ENCODE peak calls at places on chromosomes 3 and 15, in four cellular contexts. One of them, this sample, is unnamed.

GRCh38 chr3:155325263-155325835 is 31.9 kb upstream of the STRIT1 start:
- DNase-seq in GM10248: no peak
- DNase-seq in HFF-Myc: no peak
- DNase-seq in A549: no peak
- DNase-seq in this sample: no peak

GRCh38 chr15:77607894-77608261 is 24.8 kb downstream of the LINGO1 start:
- DNase-seq in A549: no peak
- DNase-seq in GM10248: no peak
- DNase-seq in HFF-Myc: no peak
- DNase-seq in this sample: no peak

GRCh38 chr15:92306662-92307061 is 87.0 kb upstream of the ST8SIA2 start:
- DNase-seq in A549: peak
- DNase-seq in HFF-Myc: no peak
- DNase-seq in GM10248: no peak
- DNase-seq in this sample: no peak

GRCh38 chr15:65561934-65562333 is 31.7 kb downstream of the HACD3 start:
- DNase-seq in GM10248: no peak
- DNase-seq in HFF-Myc: no peak
- DNase-seq in A549: no peak
- DNase-seq in this sample: no peak

GRCh38 chr3:188926741-188927650 is 244.8 kb upstream of the TPRG1 start:
- DNase-seq in HFF-Myc: no peak
- DNase-seq in GM10248: no peak
- DNase-seq in A549: no peak
- DNase-seq in this sample: no peak

GRCh38 chr3:124234852-124235252 is 242.9 kb upstream of the ROPN1 start:
- DNase-seq in GM10248: no peak
- DNase-seq in A549: no peak
- DNase-seq in HFF-Myc: no peak
- DNase-seq in this sample: no peak

GRCh38 chr3:37793889-37794591 is 67.6 kb upstream of the CTDSPL start:
- DNase-seq in HFF-Myc: no peak
- DNase-seq in A549: no peak
- DNase-seq in GM10248: no peak
- DNase-seq in this sample: no peak

GRCh38 chr3:175266993-175267960 is 408.1 kb downstream of the NAALADL2 start:
- DNase-seq in A549: no peak
- DNase-seq in HFF-Myc: peak
- DNase-seq in GM10248: no peak
- DNase-seq in this sample: no peak

GRCh38 chr15:47129033-47129432 is 588.3 kb upstream of the SEMA6D start:
- DNase-seq in HFF-Myc: no peak
- DNase-seq in A549: no peak
- DNase-seq in GM10248: no peak
- DNase-seq in this sample: no peak

GRCh38 chr3:172103724-172104123 is 64.3 kb downstream of the FNDC3B start:
- DNase-seq in HFF-Myc: no peak
- DNase-seq in GM10248: no peak
- DNase-seq in A549: no peak
- DNase-seq in this sample: no peak

GRCh38 chr15:92392462-92392861 is 1.2 kb upstream of the ST8SIA2 start:
- DNase-seq in GM10248: no peak
- DNase-seq in A549: no peak
- DNase-seq in HFF-Myc: no peak
- DNase-seq in this sample: no peak

GRCh38 chr3:188848947-188849346 is 322.8 kb upstream of the TPRG1 start:
- DNase-seq in A549: no peak
- DNase-seq in HFF-Myc: no peak
- DNase-seq in GM10248: no peak
- DNase-seq in this sample: no peak

GRCh38 chr15:40906947-40907802 is 12.9 kb downstream of the VPS18 start:
- DNase-seq in A549: no peak
- DNase-seq in HFF-Myc: no peak
- DNase-seq in GM10248: no peak
- DNase-seq in this sample: no peak

GRCh38 chr3:124986153-124987143 is 51.9 kb upstream of the MUC13 start:
- DNase-seq in GM10248: no peak
- DNase-seq in A549: peak
- DNase-seq in HFF-Myc: peak
- DNase-seq in this sample: no peak

GRCh38 chr3:143601738-143602480 is 246.4 kb downstream of the SLC9A9 start:
- DNase-seq in A549: no peak
- DNase-seq in GM10248: no peak
- DNase-seq in HFF-Myc: peak
- DNase-seq in this sample: no peak
- TF ChIP-seq CTCF in A549: no peak
- TF ChIP-seq CTCF in GM10248: no peak
- TF ChIP-seq CTCF in HFF-Myc: no peak
- TF ChIP-seq CTCF in this sample: no peak

GRCh38 chr15:56490461-56490860 is 25.5 kb upstream of the MNS1 start:
- DNase-seq in HFF-Myc: no peak
- DNase-seq in GM10248: no peak
- DNase-seq in A549: no peak
- DNase-seq in this sample: no peak

GRCh38 chr15:56492786-56493555 is 28.0 kb upstream of the MNS1 start:
- DNase-seq in HFF-Myc: no peak
- DNase-seq in A549: no peak
- DNase-seq in GM10248: no peak
- DNase-seq in this sample: no peak

GRCh38 chr15:56496635-56497034 is 31.7 kb upstream of the MNS1 start:
- DNase-seq in GM10248: peak
- DNase-seq in HFF-Myc: peak
- DNase-seq in A549: peak
- DNase-seq in this sample: peak

GRCh38 chr15:56491110-56491722 is 26.3 kb upstream of the MNS1 start:
- DNase-seq in HFF-Myc: peak
- DNase-seq in GM10248: peak
- DNase-seq in A549: peak
- DNase-seq in this sample: peak

DNA sequence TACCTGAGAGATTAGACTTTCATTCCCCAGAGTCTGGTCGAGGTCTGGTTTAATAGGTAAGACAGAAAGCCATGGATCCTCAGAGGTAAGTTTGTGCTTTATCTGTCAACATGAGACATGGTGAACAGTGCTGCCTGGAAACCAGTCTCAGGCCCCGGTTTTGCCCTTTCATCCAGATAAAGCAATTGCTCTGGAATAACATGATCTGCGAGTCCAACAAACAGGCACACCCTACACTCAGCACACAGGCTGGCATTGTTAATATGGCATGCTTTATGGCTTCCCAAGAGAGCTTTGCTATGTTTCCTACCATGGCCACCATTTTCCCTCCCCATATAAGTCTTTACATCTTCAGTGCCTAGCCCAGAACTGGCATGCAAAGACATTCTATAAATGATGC is 30.1 kb upstream of the MNS1 start:
- DNase-seq in HFF-Myc: no peak
- DNase-seq in GM10248: no peak
- DNase-seq in A549: no peak
- DNase-seq in this sample: no peak
- TF ChIP-seq CTCF in HFF-Myc: no peak
- TF ChIP-seq CTCF in GM10248: no peak
- TF ChIP-seq CTCF in A549: no peak
- TF ChIP-seq CTCF in this sample: no peak

GRCh38 chr3:140292684-140293083 is 357.7 kb downstream of the CLSTN2 start:
- DNase-seq in A549: no peak
- DNase-seq in GM10248: no peak
- DNase-seq in HFF-Myc: peak
- DNase-seq in this sample: no peak

GRCh38 chr3:140298569-140299070 is 363.6 kb downstream of the CLSTN2 start:
- DNase-seq in HFF-Myc: no peak
- DNase-seq in A549: no peak
- DNase-seq in GM10248: no peak
- DNase-seq in this sample: no peak

GRCh38 chr3:140298043-140298442 is 363.1 kb downstream of the CLSTN2 start:
- DNase-seq in HFF-Myc: no peak
- DNase-seq in A549: no peak
- DNase-seq in GM10248: no peak
- DNase-seq in this sample: no peak

GRCh38 chr3:140294058-140294457 is 359.1 kb downstream of the CLSTN2 start:
- DNase-seq in A549: no peak
- DNase-seq in HFF-Myc: no peak
- DNase-seq in GM10248: no peak
- DNase-seq in this sample: no peak

GRCh38 chr3:140296796-140297352 is 361.9 kb downstream of the CLSTN2 start:
- DNase-seq in GM10248: no peak
- DNase-seq in HFF-Myc: peak
- DNase-seq in A549: no peak
- DNase-seq in this sample: no peak
- TF ChIP-seq CTCF in GM10248: no peak
- TF ChIP-seq CTCF in HFF-Myc: peak
- TF ChIP-seq CTCF in A549: no peak
- TF ChIP-seq CTCF in this sample: no peak

GRCh38 chr3:138833908-138834358 is 795 bp downstream of the PIK3CB start:
- DNase-seq in GM10248: no peak
- DNase-seq in HFF-Myc: no peak
- DNase-seq in A549: no peak
- DNase-seq in this sample: peak

GRCh38 chr3:138829097-138829496 is 5.6 kb downstream of the PIK3CB start:
- DNase-seq in A549: no peak
- DNase-seq in GM10248: no peak
- DNase-seq in HFF-Myc: no peak
- DNase-seq in this sample: no peak

GRCh38 chr3:138829886-138830510 is 4.7 kb downstream of the PIK3CB start:
- DNase-seq in A549: no peak
- DNase-seq in HFF-Myc: no peak
- DNase-seq in GM10248: no peak
- DNase-seq in this sample: no peak

GRCh38 chr3:138835177-138835757 is 539 bp upstream of the PIK3CB start:
- DNase-seq in HFF-Myc: no peak
- DNase-seq in A549: no peak
- DNase-seq in GM10248: no peak
- DNase-seq in this sample: peak

DNA sequence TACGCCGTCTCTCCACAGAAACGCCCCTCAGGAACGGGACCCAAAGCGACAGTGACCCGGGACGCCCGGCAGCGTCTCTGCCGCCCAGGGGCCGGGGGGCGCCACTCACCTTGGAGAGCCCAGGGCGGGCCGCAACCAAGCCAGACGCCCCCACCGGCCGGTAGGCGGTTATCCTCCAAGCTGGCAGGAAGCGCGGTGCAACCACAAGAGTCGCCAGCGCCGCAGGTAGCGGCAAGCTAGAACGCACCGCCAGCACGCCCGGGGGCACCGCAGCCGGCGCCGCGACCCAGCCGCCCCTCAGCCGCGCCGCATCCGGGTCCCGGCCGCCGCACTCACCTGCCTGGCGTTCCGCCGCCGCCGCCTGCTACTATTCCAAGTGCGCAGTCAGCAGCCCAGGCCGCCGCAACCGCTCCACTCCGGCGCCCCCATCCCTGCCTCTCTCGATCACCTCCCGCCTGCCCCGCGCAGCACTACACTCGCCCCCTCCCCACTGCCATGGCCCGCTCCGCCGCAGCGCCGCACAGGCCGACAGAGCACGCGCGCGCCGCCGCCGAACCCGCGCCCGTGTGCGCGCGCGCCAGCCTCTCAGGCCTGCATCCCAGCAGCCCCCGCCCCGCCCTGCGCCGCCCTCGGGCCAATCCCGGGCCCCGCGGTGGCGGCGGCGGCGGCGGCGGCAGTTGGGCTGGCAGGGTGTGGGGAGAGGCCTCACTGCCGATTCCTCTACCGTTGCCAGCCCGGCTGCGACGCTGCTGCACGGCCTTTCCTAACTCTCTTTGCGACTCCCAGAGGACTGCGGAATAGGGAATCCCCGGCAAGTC is at the start of gene PIK3CB:
- DNase-seq in GM10248: peak
- DNase-seq in HFF-Myc: no peak
- DNase-seq in A549: peak
- DNase-seq in this sample: peak
- TF ChIP-seq CTCF in GM10248: no peak
- TF ChIP-seq CTCF in HFF-Myc: no peak
- TF ChIP-seq CTCF in A549: peak
- TF ChIP-seq CTCF in this sample: peak

GRCh38 chr3:30934208-30934550 is 39.7 kb upstream of the GADL1 start:
- DNase-seq in GM10248: no peak
- DNase-seq in A549: peak
- DNase-seq in HFF-Myc: peak
- DNase-seq in this sample: peak
- TF ChIP-seq CTCF in GM10248: peak
- TF ChIP-seq CTCF in A549: peak
- TF ChIP-seq CTCF in HFF-Myc: peak
- TF ChIP-seq CTCF in this sample: no peak

DNA sequence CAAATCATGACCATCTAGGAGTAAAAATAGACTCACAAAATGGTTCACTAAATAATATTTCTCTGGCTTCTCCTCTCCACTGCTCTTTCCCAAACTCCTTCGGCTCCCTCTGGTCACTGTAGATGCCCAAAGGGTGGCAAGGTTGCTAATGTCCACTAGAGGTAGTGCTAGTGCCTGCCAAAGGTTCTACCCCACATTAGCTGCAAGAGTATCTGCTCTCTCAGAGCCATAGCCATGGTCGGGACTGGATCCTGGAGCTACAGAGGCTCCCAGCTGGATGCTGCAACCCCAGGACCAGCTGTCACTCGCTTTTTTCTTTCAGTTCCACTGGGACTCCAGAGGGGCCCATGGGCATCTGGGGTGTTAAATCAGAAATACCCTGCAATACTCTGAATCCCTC is 8.5 kb downstream of the HTR3D start:
- DNase-seq in A549: peak
- DNase-seq in HFF-Myc: no peak
- DNase-seq in GM10248: no peak
- DNase-seq in this sample: no peak
- TF ChIP-seq CTCF in A549: peak
- TF ChIP-seq CTCF in HFF-Myc: peak
- TF ChIP-seq CTCF in GM10248: no peak
- TF ChIP-seq CTCF in this sample: no peak

DNA sequence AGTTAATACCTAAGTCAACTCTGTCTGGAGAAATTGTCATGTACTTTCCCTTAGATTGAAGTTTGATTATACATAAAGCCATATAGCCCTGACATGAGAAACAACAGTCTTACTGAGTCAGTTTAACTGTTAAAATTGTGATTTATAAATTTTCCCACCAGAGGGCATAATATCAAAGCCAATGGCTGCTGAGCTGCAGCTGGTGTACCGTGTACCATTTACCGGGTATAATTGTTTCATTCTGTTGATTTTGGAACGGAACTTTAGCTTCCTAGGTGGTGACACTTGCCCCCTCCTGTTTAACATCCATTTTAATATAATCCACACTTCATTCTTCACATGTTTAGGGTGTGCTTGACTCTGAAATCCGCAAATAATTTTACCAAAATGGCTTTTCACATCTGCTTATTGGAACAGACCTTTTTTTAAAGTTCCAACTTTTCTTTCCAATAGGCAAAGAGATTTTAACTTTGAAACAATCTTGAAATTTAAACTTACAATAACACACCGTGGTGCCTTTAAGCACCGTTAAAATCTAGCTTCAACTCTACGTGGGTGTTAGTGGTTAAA is 72.8 kb downstream of the SLC9A9 start:
- DNase-seq in GM10248: peak
- DNase-seq in A549: peak
- DNase-seq in HFF-Myc: peak
- DNase-seq in this sample: peak
- TF ChIP-seq CTCF in GM10248: peak
- TF ChIP-seq CTCF in A549: peak
- TF ChIP-seq CTCF in HFF-Myc: peak
- TF ChIP-seq CTCF in this sample: no peak

This sample was measured in GM20000.